ENCODE peak calls at places on chromosomes 3 and 15, in nine cellular contexts. One of them, this sample, is unnamed.

GRCh38 chr3:113597611-113598382 is 65.4 kb downstream of the SIDT1 start:
- DNase-seq in HTR-8/SVneo: no peak
- DNase-seq in stimulated activated CD4-positive, alpha-beta T cell treated with anti-CD3 and anti-CD28 coated beads, TNF-alpha, amount 100 ng/mL, for 1 hour: no peak
- DNase-seq in left lung: no peak
- DNase-seq in astrocyte of the spinal cord: no peak
- DNase-seq in islet precursor cell: no peak
- DNase-seq in effector memory CD4-positive, alpha-beta T cell: no peak
- DNase-seq in memory B cell: no peak
- DNase-seq in neural progenitor cell: no peak
- DNase-seq in this sample: no peak

GRCh38 chr15:62344806-62345539 is 179.9 kb upstream of the C2CD4B start:
- DNase-seq in HTR-8/SVneo: peak; percentile 30
- DNase-seq in neural progenitor cell: peak; percentile 92
- DNase-seq in memory B cell: no peak
- DNase-seq in effector memory CD4-positive, alpha-beta T cell: peak; percentile 34
- DNase-seq in stimulated activated CD4-positive, alpha-beta T cell treated with anti-CD3 and anti-CD28 coated beads, TNF-alpha, amount 100 ng/mL, for 1 hour: peak; percentile 1
- DNase-seq in islet precursor cell: peak; percentile 84
- DNase-seq in left lung: peak; percentile 78
- DNase-seq in astrocyte of the spinal cord: peak; percentile 55
- DNase-seq in this sample: peak; percentile 23

GRCh38 chr3:44862221-44862637 is 517 bp downstream of the TMEM42 start:
- DNase-seq in astrocyte of the spinal cord: peak; percentile 42
- DNase-seq in memory B cell: no peak
- DNase-seq in HTR-8/SVneo: peak; percentile 19
- DNase-seq in stimulated activated CD4-positive, alpha-beta T cell treated with anti-CD3 and anti-CD28 coated beads, TNF-alpha, amount 100 ng/mL, for 1 hour: no peak
- DNase-seq in left lung: no peak
- DNase-seq in neural progenitor cell: no peak
- DNase-seq in effector memory CD4-positive, alpha-beta T cell: no peak
- DNase-seq in islet precursor cell: peak; percentile 67
- DNase-seq in this sample: no peak

GRCh38 chr3:82157952-82158351 is 396.5 kb upstream of the GBE1 start:
- DNase-seq in effector memory CD4-positive, alpha-beta T cell: no peak
- DNase-seq in stimulated activated CD4-positive, alpha-beta T cell treated with anti-CD3 and anti-CD28 coated beads, TNF-alpha, amount 100 ng/mL, for 1 hour: no peak
- DNase-seq in HTR-8/SVneo: peak; percentile 20
- DNase-seq in astrocyte of the spinal cord: peak; percentile 63
- DNase-seq in memory B cell: no peak
- DNase-seq in left lung: no peak
- DNase-seq in islet precursor cell: no peak
- DNase-seq in neural progenitor cell: no peak
- DNase-seq in this sample: no peak

GRCh38 chr3:82640254-82640653 is 878.8 kb upstream of the GBE1 start:
- DNase-seq in astrocyte of the spinal cord: no peak
- DNase-seq in islet precursor cell: no peak
- DNase-seq in neural progenitor cell: no peak
- DNase-seq in effector memory CD4-positive, alpha-beta T cell: no peak
- DNase-seq in stimulated activated CD4-positive, alpha-beta T cell treated with anti-CD3 and anti-CD28 coated beads, TNF-alpha, amount 100 ng/mL, for 1 hour: no peak
- DNase-seq in HTR-8/SVneo: no peak
- DNase-seq in left lung: peak; percentile 55
- DNase-seq in memory B cell: no peak
- DNase-seq in this sample: no peak

GRCh38 chr3:77815467-77815866 is 775.6 kb downstream of the ROBO2 start:
- DNase-seq in neural progenitor cell: peak; percentile 51
- DNase-seq in left lung: no peak
- DNase-seq in islet precursor cell: peak; percentile 63
- DNase-seq in HTR-8/SVneo: no peak
- DNase-seq in effector memory CD4-positive, alpha-beta T cell: no peak
- DNase-seq in stimulated activated CD4-positive, alpha-beta T cell treated with anti-CD3 and anti-CD28 coated beads, TNF-alpha, amount 100 ng/mL, for 1 hour: no peak
- DNase-seq in memory B cell: no peak
- DNase-seq in astrocyte of the spinal cord: no peak
- DNase-seq in this sample: no peak

GRCh38 chr15:38002883-38003477 is 68.5 kb downstream of the TMCO5A start:
- DNase-seq in memory B cell: no peak
- DNase-seq in islet precursor cell: peak; percentile 89
- DNase-seq in neural progenitor cell: peak; percentile 81
- DNase-seq in astrocyte of the spinal cord: peak; percentile 83
- DNase-seq in left lung: no peak
- DNase-seq in effector memory CD4-positive, alpha-beta T cell: no peak
- DNase-seq in HTR-8/SVneo: peak; percentile 14
- DNase-seq in stimulated activated CD4-positive, alpha-beta T cell treated with anti-CD3 and anti-CD28 coated beads, TNF-alpha, amount 100 ng/mL, for 1 hour: no peak
- DNase-seq in this sample: no peak

GRCh38 chr15:35737521-35737920 is 191.6 kb upstream of the DPH6 start:
- DNase-seq in neural progenitor cell: no peak
- DNase-seq in left lung: no peak
- DNase-seq in islet precursor cell: no peak
- DNase-seq in effector memory CD4-positive, alpha-beta T cell: no peak
- DNase-seq in HTR-8/SVneo: peak; percentile 10
- DNase-seq in stimulated activated CD4-positive, alpha-beta T cell treated with anti-CD3 and anti-CD28 coated beads, TNF-alpha, amount 100 ng/mL, for 1 hour: no peak
- DNase-seq in astrocyte of the spinal cord: no peak
- DNase-seq in memory B cell: no peak
- DNase-seq in this sample: no peak

GRCh38 chr3:150385296-150386242 is 22.5 kb upstream of the TSC22D2 start:
- DNase-seq in HTR-8/SVneo: no peak
- DNase-seq in islet precursor cell: peak; percentile 58
- DNase-seq in memory B cell: peak; percentile 23
- DNase-seq in stimulated activated CD4-positive, alpha-beta T cell treated with anti-CD3 and anti-CD28 coated beads, TNF-alpha, amount 100 ng/mL, for 1 hour: no peak
- DNase-seq in left lung: no peak
- DNase-seq in effector memory CD4-positive, alpha-beta T cell: no peak
- DNase-seq in astrocyte of the spinal cord: no peak
- DNase-seq in neural progenitor cell: no peak
- DNase-seq in this sample: no peak

GRCh38 chr3:74000715-74001114 is 376.0 kb upstream of the PDZRN3 start:
- DNase-seq in islet precursor cell: no peak
- DNase-seq in effector memory CD4-positive, alpha-beta T cell: no peak
- DNase-seq in astrocyte of the spinal cord: no peak
- DNase-seq in left lung: no peak
- DNase-seq in stimulated activated CD4-positive, alpha-beta T cell treated with anti-CD3 and anti-CD28 coated beads, TNF-alpha, amount 100 ng/mL, for 1 hour: no peak
- DNase-seq in neural progenitor cell: no peak
- DNase-seq in HTR-8/SVneo: no peak
- DNase-seq in memory B cell: no peak
- DNase-seq in this sample: no peak

GRCh38 chr15:75309711-75310110 is 26.2 kb upstream of the COMMD4 start:
- DNase-seq in memory B cell: no peak
- DNase-seq in HTR-8/SVneo: no peak
- DNase-seq in stimulated activated CD4-positive, alpha-beta T cell treated with anti-CD3 and anti-CD28 coated beads, TNF-alpha, amount 100 ng/mL, for 1 hour: no peak
- DNase-seq in neural progenitor cell: no peak
- DNase-seq in effector memory CD4-positive, alpha-beta T cell: no peak
- DNase-seq in astrocyte of the spinal cord: no peak
- DNase-seq in islet precursor cell: no peak
- DNase-seq in left lung: no peak
- DNase-seq in this sample: no peak

GRCh38 chr3:40309925-40310635 is 573 bp downstream of the EIF1B start:
- DNase-seq in effector memory CD4-positive, alpha-beta T cell: peak; percentile 8
- DNase-seq in memory B cell: no peak
- DNase-seq in neural progenitor cell: peak; percentile 69
- DNase-seq in stimulated activated CD4-positive, alpha-beta T cell treated with anti-CD3 and anti-CD28 coated beads, TNF-alpha, amount 100 ng/mL, for 1 hour: no peak
- DNase-seq in HTR-8/SVneo: peak; percentile 17
- DNase-seq in astrocyte of the spinal cord: peak; percentile 50
- DNase-seq in islet precursor cell: no peak
- DNase-seq in left lung: peak; percentile 90
- DNase-seq in this sample: peak; percentile 31

GRCh38 chr3:72375237-72376154 is 472.7 kb downstream of the SHQ1 start:
- DNase-seq in memory B cell: no peak
- DNase-seq in neural progenitor cell: no peak
- DNase-seq in left lung: no peak
- DNase-seq in effector memory CD4-positive, alpha-beta T cell: no peak
- DNase-seq in HTR-8/SVneo: no peak
- DNase-seq in stimulated activated CD4-positive, alpha-beta T cell treated with anti-CD3 and anti-CD28 coated beads, TNF-alpha, amount 100 ng/mL, for 1 hour: no peak
- DNase-seq in islet precursor cell: no peak
- DNase-seq in astrocyte of the spinal cord: no peak
- DNase-seq in this sample: peak; percentile 28

GRCh38 chr3:128804017-128804816 is 75.2 kb upstream of the ACAD9 start:
- DNase-seq in astrocyte of the spinal cord: peak; percentile 53
- DNase-seq in memory B cell: peak; percentile 42
- DNase-seq in effector memory CD4-positive, alpha-beta T cell: peak; percentile 46
- DNase-seq in HTR-8/SVneo: peak; percentile 48
- DNase-seq in neural progenitor cell: no peak
- DNase-seq in stimulated activated CD4-positive, alpha-beta T cell treated with anti-CD3 and anti-CD28 coated beads, TNF-alpha, amount 100 ng/mL, for 1 hour: peak; percentile 27
- DNase-seq in islet precursor cell: no peak
- DNase-seq in left lung: no peak
- DNase-seq in this sample: peak; percentile 21

This sample was measured in activated T-helper 9 cell treated with anti-CD3 and anti-CD28 coated beads, Interleukin-2, amount 50 U/mL, for 16 hours.